ENCODE peak calls at places on chromosomes 2 and 18, in ten cellular contexts. L is esophagus squamous epithelium, X is uterus, O is K562, C is ovary, A is thyroid gland, E is lower leg skin, D is spleen, R is breast epithelium, B is gastrocnemius medialis. M is an unnamed sample.

GRCh38 chr18:22694954-22695353 is 238.2 kb upstream of the RBBP8 start:
- DNase-seq in B (peak), E (no peak), X (peak), A (peak), D (no peak), R (no peak), L (no peak), O (no peak), C (peak), M (peak)

GRCh38 chr2:53755022-53755630 is 12.5 kb upstream of the CHAC2 start:
- DNase-seq in L (no peak), B (peak), D (no peak), E (peak), O (no peak), X (no peak), R (no peak), C (no peak), A (no peak), M (no peak)

GRCh38 chr18:21998531-21998930 is 170.9 kb upstream of the GATA6 start:
- DNase-seq in A (no peak), B (no peak), D (no peak), O (no peak), E (no peak), C (no peak), X (no peak), R (no peak), L (no peak), M (no peak)

GRCh38 chr18:61738042-61738441 is 154.8 kb downstream of the RNF152 start:
- DNase-seq in R (no peak), B (no peak), L (no peak), C (no peak), E (no peak), O (no peak), A (no peak), D (no peak), X (no peak), M (no peak)

GRCh38 chr18:62658028-62658427 is 57.3 kb upstream of the PHLPP1 start:
- DNase-seq in X (no peak), O (no peak), E (no peak), C (no peak), L (no peak), A (no peak), D (no peak), B (no peak), R (no peak), M (no peak)

GRCh38 chr2:161426416-161426787 is 10.3 kb downstream of the TBR1 start:
- DNase-seq in L (no peak), X (no peak), E (no peak), R (no peak), O (no peak), B (no peak), A (no peak), D (no peak), C (no peak), M (no peak)

GRCh38 chr18:9855686-9856085 is 30.1 kb upstream of the TXNDC2 start:
- DNase-seq in X (no peak), D (no peak), B (no peak), C (no peak), R (no peak), A (no peak), O (no peak), E (no peak), L (no peak), M (no peak)

GRCh38 chr2:19774788-19775156 is 127.0 kb downstream of the TTC32 start:
- DNase-seq in D (no peak), A (no peak), E (no peak), B (no peak), X (no peak), O (no peak), C (no peak), L (no peak), R (no peak), M (no peak)

GRCh38 chr2:56707650-56708049 is 523.9 kb downstream of the CCDC85A start:
- DNase-seq in R (no peak), E (no peak), C (no peak), L (no peak), B (no peak), X (no peak), O (no peak), D (no peak), A (no peak), M (no peak)

GRCh38 chr2:8515864-8516533 is 165.9 kb upstream of the ID2 start:
- DNase-seq in L (no peak), A (no peak), X (no peak), B (no peak), E (no peak), D (no peak), O (no peak), C (no peak), R (no peak), M (no peak)

GRCh38 chr18:79378416-79379250 is 17.1 kb upstream of the NFATC1 start:
- DNase-seq in D (peak), E (peak), X (peak), A (peak), L (no peak), C (peak), R (peak), B (peak), O (peak), M (no peak)

GRCh38 chr2:105238664-105239240 is 2.8 kb upstream of the GPR45 start:
- DNase-seq in C (no peak), A (no peak), O (no peak), E (no peak), R (no peak), L (no peak), X (no peak), B (no peak), D (no peak), M (no peak)

GRCh38 chr18:7000484-7001096 is 117.0 kb downstream of the LAMA1 start:
- DNase-seq in A (no peak), D (no peak), E (no peak), O (peak), C (no peak), X (no peak), L (no peak), R (no peak), B (no peak), M (peak)

GRCh38 chr18:76351961-76352581 is 143.0 kb downstream of the ZNF516 start:
- DNase-seq in O (no peak), R (peak), L (no peak), E (peak), X (peak), D (no peak), B (peak), A (peak), C (peak), M (no peak)

GRCh38 chr2:120729410-120730052 is 6.1 kb upstream of the GLI2 start:
- DNase-seq in O (no peak), C (peak), E (no peak), B (no peak), A (no peak), X (peak), L (no peak), R (no peak), D (peak), M (peak)

GRCh38 chr2:236308855-236309668 is 44.9 kb upstream of the ASB18 start:
- DNase-seq in R (no peak), D (no peak), X (no peak), A (no peak), L (no peak), B (no peak), E (no peak), C (no peak), O (no peak), M (no peak)

GRCh38 chr2:202911513-202912341 is at the start of the genes CARF and WDR12:
- DNase-seq in E (peak), C (peak), A (peak), D (peak), L (peak), B (peak), R (peak), X (peak), O (peak), M (peak)
- TF ChIP-seq POLR2A in E (no peak), C (peak), A (peak), D (no peak), L (peak), B (peak), R (peak), X (no peak), O (peak), M (peak)

GRCh38 chr2:196640031-196640548 is 575 bp downstream of the CCDC150 start:
- DNase-seq in L (no peak), C (no peak), E (no peak), D (no peak), X (no peak), R (no peak), B (no peak), O (no peak), A (no peak), M (no peak)

GRCh38 chr2:196638765-196639164 is 750 bp upstream of the CCDC150 start:
- DNase-seq in A (peak), R (no peak), O (no peak), L (no peak), D (peak), C (no peak), X (peak), B (no peak), E (no peak), M (no peak)

GRCh38 chr2:196635156-196635555 is 4.4 kb upstream of the CCDC150 start:
- DNase-seq in A (no peak), B (no peak), L (no peak), X (no peak), R (no peak), D (no peak), C (no peak), E (no peak), O (no peak), M (no peak)

DNA sequence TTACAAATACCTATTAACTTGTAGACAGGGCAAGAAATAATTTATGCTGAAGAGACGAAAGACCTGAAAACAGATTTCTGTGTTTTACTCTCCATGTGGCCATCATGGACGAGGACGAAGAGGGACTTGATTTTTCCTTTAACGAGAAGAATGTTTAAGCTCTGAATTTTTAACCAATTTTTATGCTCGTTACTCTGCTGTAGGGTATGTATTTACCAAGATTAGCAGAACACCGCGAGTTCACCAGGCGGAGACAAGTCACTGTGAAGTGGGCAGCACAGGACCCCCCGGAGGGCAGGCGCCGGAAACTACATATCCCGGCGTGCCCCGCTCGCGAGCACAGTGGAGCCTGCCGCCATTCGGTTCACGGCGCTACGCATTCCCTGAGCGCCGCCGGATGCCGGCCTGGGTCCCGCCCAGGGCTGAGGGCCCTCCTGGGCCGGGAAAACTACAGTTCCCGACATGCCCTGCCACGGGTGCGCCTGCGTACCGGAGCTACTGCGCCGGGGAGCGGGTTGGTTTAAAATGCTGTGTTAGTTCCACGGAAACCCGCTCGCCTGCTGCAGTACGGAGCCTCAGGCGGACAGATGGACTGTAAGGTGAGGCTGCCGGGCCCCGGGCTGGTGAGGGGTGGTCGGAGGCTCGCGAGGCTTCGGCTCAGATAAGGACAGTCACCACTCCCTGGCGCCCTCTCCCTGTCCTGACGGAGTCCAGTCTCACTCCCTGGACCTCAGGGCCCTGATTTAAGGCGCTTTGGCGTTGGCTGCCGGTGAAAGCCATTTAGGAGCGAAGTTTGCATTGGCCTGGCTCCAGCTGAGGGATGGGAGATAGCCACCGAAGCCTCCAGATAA is at the start of gene CCDC150:
- DNase-seq in E (peak), B (peak), A (peak), R (peak), X (peak), O (peak), C (peak), D (peak), L (peak), M (peak)
- TF ChIP-seq POLR2A in E (no peak), B (no peak), A (peak), R (no peak), X (no peak), O (peak), C (no peak), D (no peak), L (no peak), M (peak)

DNA sequence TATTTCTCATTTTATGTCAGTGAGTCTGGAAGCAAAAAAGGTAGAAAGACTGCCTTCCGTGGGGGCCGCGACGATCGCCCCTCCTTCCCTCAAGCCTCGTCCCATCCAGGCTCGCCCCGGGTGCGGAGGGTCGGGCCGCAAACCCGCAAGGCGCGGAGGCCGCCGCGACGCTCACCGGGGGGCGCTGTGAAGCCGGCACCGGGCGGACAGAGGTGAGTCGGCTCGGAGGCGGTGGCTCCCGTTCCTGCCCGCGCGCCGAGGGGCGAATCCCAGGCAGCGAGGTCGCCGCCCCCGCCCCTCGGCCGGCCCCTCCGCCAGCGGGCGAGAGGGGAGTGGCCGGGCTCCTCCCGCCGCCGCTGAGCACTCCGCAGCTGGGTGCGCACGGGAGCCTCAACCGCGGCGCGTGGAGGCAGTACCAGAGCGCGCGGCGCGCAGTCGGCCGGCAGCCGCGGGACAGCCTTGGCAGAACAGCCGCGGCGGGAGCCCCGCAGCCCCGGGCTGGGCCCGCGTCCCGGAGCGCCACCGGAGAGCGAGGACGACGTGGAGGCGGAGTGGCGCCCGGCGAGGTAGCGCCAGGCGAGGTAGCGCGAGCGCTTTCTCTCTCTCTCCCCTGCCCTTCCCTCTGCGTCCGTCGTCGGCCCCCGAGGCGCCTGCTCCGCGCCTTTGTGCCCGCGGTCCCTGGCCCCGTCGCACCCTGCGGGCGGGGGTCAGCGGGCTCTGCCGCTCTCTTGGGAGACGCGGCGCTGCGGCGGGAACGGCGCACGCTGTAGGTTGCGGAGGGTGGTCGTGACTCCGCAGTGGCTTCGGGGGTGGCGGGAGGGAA is at the start of gene MYO1B:
- DNase-seq in X (peak), C (peak), L (no peak), O (peak), E (no peak), D (peak), R (peak), A (peak), B (no peak), M (no peak)
- TF ChIP-seq POLR2A in X (peak), C (no peak), L (peak), O (no peak), E (no peak), D (no peak), R (no peak), A (peak), B (peak), M (no peak)

DNA sequence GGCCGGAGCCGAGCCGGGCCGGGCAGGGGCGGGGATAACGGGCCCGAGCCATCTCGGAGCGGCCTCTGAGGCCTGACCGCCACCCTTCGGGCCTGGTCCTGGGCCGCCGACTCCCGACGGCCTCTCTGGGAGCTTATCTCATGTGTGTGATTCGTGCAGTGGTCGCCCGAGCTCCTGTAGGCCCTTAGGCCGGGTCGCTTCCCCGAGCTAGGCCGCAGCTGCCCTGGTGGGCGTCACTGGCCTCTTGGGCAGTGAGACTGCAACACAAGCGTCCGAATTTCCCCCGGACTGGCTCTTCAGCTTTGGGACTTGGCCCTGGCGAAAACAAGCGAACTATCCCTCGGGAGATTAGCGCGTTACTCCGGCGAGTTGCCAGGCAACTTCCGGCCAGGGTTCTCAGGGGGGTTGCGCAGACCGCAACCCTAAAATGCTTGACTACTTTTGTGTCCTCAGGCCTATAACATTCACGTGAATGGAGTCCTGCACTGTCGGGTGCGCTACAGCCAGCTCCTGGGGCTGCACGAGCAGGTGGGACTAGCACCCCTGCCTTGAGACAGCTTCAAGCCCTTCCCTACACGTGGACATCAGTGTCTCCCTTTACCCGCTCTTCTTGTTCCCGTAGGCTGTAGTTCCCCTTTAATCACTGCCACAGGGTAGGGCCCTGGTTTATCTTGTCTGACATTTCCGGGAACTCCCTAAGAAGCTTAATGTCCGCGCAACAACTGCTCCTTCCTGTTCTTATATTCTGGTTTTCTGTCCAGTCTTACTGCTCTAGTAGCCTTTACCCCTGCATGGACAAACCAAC is 602 bp downstream of the SNX17 start:
- DNase-seq in A (peak), E (no peak), D (no peak), B (peak), X (no peak), R (no peak), O (peak), C (peak), L (no peak), M (no peak)
- TF ChIP-seq POLR2A in A (no peak), E (no peak), D (no peak), B (no peak), X (no peak), R (no peak), O (peak), C (no peak), L (peak), M (peak)

GRCh38 chr2:96436961-96437360 is 68.2 kb downstream of the NEURL3 start:
- DNase-seq in D (no peak), X (no peak), O (no peak), E (no peak), A (no peak), C (no peak), R (no peak), L (no peak), B (no peak), M (no peak)

GRCh38 chr2:96436416-96436815 is 68.7 kb downstream of the NEURL3 start:
- DNase-seq in L (no peak), D (no peak), X (no peak), R (no peak), O (no peak), C (no peak), E (no peak), A (no peak), B (no peak), M (no peak)

GRCh38 chr2:96437512-96437911 is 67.6 kb downstream of the NEURL3 start:
- DNase-seq in C (no peak), D (no peak), E (no peak), X (no peak), A (no peak), L (no peak), B (no peak), O (no peak), R (no peak), M (no peak)

GRCh38 chr2:96438589-96438988 is 66.6 kb downstream of the NEURL3 start:
- DNase-seq in D (no peak), L (no peak), B (no peak), O (no peak), X (no peak), A (no peak), E (no peak), C (no peak), R (no peak), M (no peak)
- TF ChIP-seq POLR2A in D (no peak), L (no peak), B (no peak), O (no peak), X (no peak), A (no peak), E (no peak), C (no peak), R (no peak), M (no peak)

GRCh38 chr2:7016884-7017283 is 99.7 kb downstream of the RNF144A start:
- DNase-seq in D (peak), B (no peak), O (no peak), C (no peak), L (no peak), A (no peak), X (peak), R (no peak), E (no peak), M (no peak)
- TF ChIP-seq POLR2A in D (no peak), B (no peak), O (no peak), C (no peak), L (no peak), A (no peak), X (no peak), R (no peak), E (no peak), M (no peak)

GRCh38 chr2:240137596-240138274 is 1.6 kb upstream of the COPS9 start:
- DNase-seq in R (no peak), C (no peak), A (no peak), D (peak), X (peak), O (no peak), B (peak), L (no peak), E (no peak), M (no peak)

GRCh38 chr2:240135706-240136012 is 446 bp downstream of the COPS9 start:
- DNase-seq in B (no peak), E (no peak), A (no peak), L (no peak), O (no peak), D (no peak), C (no peak), R (no peak), X (no peak), M (no peak)

GRCh38 chr2:240136671-240137292 is 677 bp upstream of the COPS9 start:
- DNase-seq in L (no peak), X (no peak), O (no peak), E (no peak), D (no peak), R (no peak), B (no peak), C (no peak), A (no peak), M (no peak)

GRCh38 chr2:240134956-240135520 is 1.1 kb downstream of the COPS9 start:
- DNase-seq in X (no peak), C (no peak), O (no peak), L (no peak), E (no peak), R (no peak), B (no peak), D (peak), A (no peak), M (no peak)

GRCh38 chr2:240136013-240136670 is at the start of gene COPS9:
- DNase-seq in R (peak), A (peak), B (peak), C (peak), D (peak), O (peak), L (no peak), E (peak), X (peak), M (peak)
- TF ChIP-seq POLR2A in R (no peak), A (peak), B (peak), C (peak), D (no peak), O (peak), L (peak), E (no peak), X (no peak), M (peak)

DNA sequence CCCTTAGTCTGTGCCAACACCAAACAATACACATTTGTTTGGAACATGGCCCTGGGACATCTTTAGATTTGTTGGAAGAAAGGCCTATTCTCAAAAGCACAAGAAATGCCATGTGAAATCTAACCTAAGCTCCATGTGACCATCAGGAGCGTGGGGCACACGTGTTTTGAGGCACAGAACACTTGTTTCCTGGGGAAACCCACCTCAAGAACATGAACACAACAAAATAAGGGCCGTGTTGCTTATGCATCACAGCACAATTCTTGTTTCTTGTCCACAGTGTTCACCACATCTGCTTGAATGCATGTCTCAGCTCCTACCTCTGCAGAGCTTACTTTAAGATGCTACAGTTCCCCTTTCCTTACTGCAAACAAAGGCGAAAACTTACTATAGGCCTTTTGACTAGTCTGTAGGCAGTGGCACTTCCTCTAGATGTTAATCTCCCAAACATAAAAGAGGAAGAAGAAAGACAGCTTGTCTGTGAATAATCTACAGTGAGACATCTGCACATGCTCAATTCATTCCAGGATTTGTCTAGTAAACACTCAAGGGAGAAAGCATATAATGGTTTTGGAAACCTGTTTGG is 165.0 kb downstream of the ANKRD44 start:
- DNase-seq in A (no peak), L (no peak), C (no peak), O (no peak), B (no peak), R (no peak), X (no peak), E (no peak), D (peak), M (no peak)
- TF ChIP-seq POLR2A in A (no peak), L (no peak), C (no peak), O (no peak), B (no peak), R (no peak), X (no peak), E (no peak), D (no peak), M (no peak)